ENCODE peak calls at places on chromosome 12, in nine cellular contexts. One of them, this sample, is unnamed.

GRCh38 chr12:127619869-127620769 is 646.9 kb upstream of the TMEM132C start:
- DNase-seq in NCI-H510A treated with DMSO at 0.1 percent for 48 hours: peak
- DNase-seq in A549: no peak
- DNase-seq in ovary: no peak
- DNase-seq in CD8-positive, alpha-beta T cell: no peak
- DNase-seq in SW 1271: no peak
- DNase-seq in H54: no peak
- DNase-seq in GM04503: no peak
- DNase-seq in naive thymus-derived CD8-positive, alpha-beta T cell: no peak
- DNase-seq in this sample: no peak

GRCh38 chr12:113049976-113050742 is 6.4 kb upstream of the DTX1 start:
- DNase-seq in GM04503: no peak
- DNase-seq in A549: peak
- DNase-seq in ovary: no peak
- DNase-seq in NCI-H510A treated with DMSO at 0.1 percent for 48 hours: peak
- DNase-seq in SW 1271: no peak
- DNase-seq in CD8-positive, alpha-beta T cell: no peak
- DNase-seq in H54: no peak
- DNase-seq in naive thymus-derived CD8-positive, alpha-beta T cell: no peak
- DNase-seq in this sample: no peak

GRCh38 chr12:26740991-26741390 is 92.0 kb downstream of the ITPR2 start:
- DNase-seq in naive thymus-derived CD8-positive, alpha-beta T cell: no peak
- DNase-seq in CD8-positive, alpha-beta T cell: no peak
- DNase-seq in ovary: no peak
- DNase-seq in H54: no peak
- DNase-seq in NCI-H510A treated with DMSO at 0.1 percent for 48 hours: peak
- DNase-seq in A549: no peak
- DNase-seq in GM04503: no peak
- DNase-seq in SW 1271: no peak
- DNase-seq in this sample: no peak

GRCh38 chr12:6148061-6148460 is 23.6 kb upstream of the VWF start:
- DNase-seq in naive thymus-derived CD8-positive, alpha-beta T cell: no peak
- DNase-seq in SW 1271: no peak
- DNase-seq in NCI-H510A treated with DMSO at 0.1 percent for 48 hours: no peak
- DNase-seq in A549: no peak
- DNase-seq in H54: no peak
- DNase-seq in CD8-positive, alpha-beta T cell: no peak
- DNase-seq in GM04503: no peak
- DNase-seq in ovary: no peak
- DNase-seq in this sample: no peak

GRCh38 chr12:5170894-5171293 is 127.2 kb downstream of the KCNA5 start:
- DNase-seq in A549: no peak
- DNase-seq in SW 1271: no peak
- DNase-seq in CD8-positive, alpha-beta T cell: no peak
- DNase-seq in naive thymus-derived CD8-positive, alpha-beta T cell: no peak
- DNase-seq in ovary: no peak
- DNase-seq in NCI-H510A treated with DMSO at 0.1 percent for 48 hours: no peak
- DNase-seq in GM04503: no peak
- DNase-seq in H54: no peak
- DNase-seq in this sample: no peak

GRCh38 chr12:55712154-55712553 is 3.7 kb upstream of the BLOC1S1 start:
- DNase-seq in SW 1271: no peak
- DNase-seq in NCI-H510A treated with DMSO at 0.1 percent for 48 hours: no peak
- DNase-seq in CD8-positive, alpha-beta T cell: no peak
- DNase-seq in naive thymus-derived CD8-positive, alpha-beta T cell: no peak
- DNase-seq in A549: no peak
- DNase-seq in GM04503: no peak
- DNase-seq in H54: no peak
- DNase-seq in ovary: no peak
- DNase-seq in this sample: no peak

GRCh38 chr12:50839032-50839431 is 3.7 kb upstream of the TMPRSS12 start:
- DNase-seq in H54: no peak
- DNase-seq in CD8-positive, alpha-beta T cell: no peak
- DNase-seq in SW 1271: no peak
- DNase-seq in ovary: no peak
- DNase-seq in GM04503: no peak
- DNase-seq in A549: no peak
- DNase-seq in naive thymus-derived CD8-positive, alpha-beta T cell: no peak
- DNase-seq in NCI-H510A treated with DMSO at 0.1 percent for 48 hours: no peak
- DNase-seq in this sample: no peak

GRCh38 chr12:103632554-103633216 is 45.6 kb downstream of the STAB2 start:
- DNase-seq in A549: peak
- DNase-seq in naive thymus-derived CD8-positive, alpha-beta T cell: no peak
- DNase-seq in ovary: no peak
- DNase-seq in GM04503: no peak
- DNase-seq in CD8-positive, alpha-beta T cell: no peak
- DNase-seq in H54: peak
- DNase-seq in NCI-H510A treated with DMSO at 0.1 percent for 48 hours: no peak
- DNase-seq in SW 1271: peak
- DNase-seq in this sample: no peak

GRCh38 chr12:121128908-121129704 is 3.6 kb upstream of the P2RX7 start:
- DNase-seq in naive thymus-derived CD8-positive, alpha-beta T cell: peak
- DNase-seq in H54: peak
- DNase-seq in CD8-positive, alpha-beta T cell: peak
- DNase-seq in ovary: peak
- DNase-seq in GM04503: no peak
- DNase-seq in A549: peak
- DNase-seq in SW 1271: no peak
- DNase-seq in NCI-H510A treated with DMSO at 0.1 percent for 48 hours: no peak
- DNase-seq in this sample: peak

GRCh38 chr12:53659011-53659551 is 16.8 kb downstream of the ATP5MC2 start:
- DNase-seq in NCI-H510A treated with DMSO at 0.1 percent for 48 hours: peak
- DNase-seq in SW 1271: no peak
- DNase-seq in CD8-positive, alpha-beta T cell: no peak
- DNase-seq in A549: peak
- DNase-seq in naive thymus-derived CD8-positive, alpha-beta T cell: no peak
- DNase-seq in H54: peak
- DNase-seq in ovary: peak
- DNase-seq in GM04503: no peak
- DNase-seq in this sample: no peak

GRCh38 chr12:132464820-132465219 is 25.1 kb upstream of the FBRSL1 start:
- DNase-seq in naive thymus-derived CD8-positive, alpha-beta T cell: no peak
- DNase-seq in A549: no peak
- DNase-seq in H54: no peak
- DNase-seq in ovary: no peak
- DNase-seq in GM04503: no peak
- DNase-seq in CD8-positive, alpha-beta T cell: no peak
- DNase-seq in NCI-H510A treated with DMSO at 0.1 percent for 48 hours: no peak
- DNase-seq in SW 1271: no peak
- DNase-seq in this sample: no peak

GRCh38 chr12:71981149-71981548 is 42.5 kb downstream of the TPH2 start:
- DNase-seq in NCI-H510A treated with DMSO at 0.1 percent for 48 hours: no peak
- DNase-seq in SW 1271: no peak
- DNase-seq in naive thymus-derived CD8-positive, alpha-beta T cell: no peak
- DNase-seq in GM04503: no peak
- DNase-seq in A549: no peak
- DNase-seq in CD8-positive, alpha-beta T cell: no peak
- DNase-seq in H54: no peak
- DNase-seq in ovary: no peak
- DNase-seq in this sample: no peak

GRCh38 chr12:51924551-51925399 is 17.5 kb downstream of the ACVRL1 start:
- DNase-seq in NCI-H510A treated with DMSO at 0.1 percent for 48 hours: no peak
- DNase-seq in SW 1271: no peak
- DNase-seq in H54: no peak
- DNase-seq in naive thymus-derived CD8-positive, alpha-beta T cell: no peak
- DNase-seq in GM04503: no peak
- DNase-seq in ovary: no peak
- DNase-seq in CD8-positive, alpha-beta T cell: no peak
- DNase-seq in A549: no peak
- DNase-seq in this sample: no peak

GRCh38 chr12:95790912-95791849 is 617 bp upstream of the NTN4 start:
- DNase-seq in SW 1271: no peak
- DNase-seq in NCI-H510A treated with DMSO at 0.1 percent for 48 hours: peak
- DNase-seq in naive thymus-derived CD8-positive, alpha-beta T cell: no peak
- DNase-seq in GM04503: no peak
- DNase-seq in ovary: peak
- DNase-seq in CD8-positive, alpha-beta T cell: peak
- DNase-seq in A549: peak
- DNase-seq in H54: no peak
- DNase-seq in this sample: peak

GRCh38 chr12:109111775-109112491 is 4.5 kb upstream of the ACACB start:
- DNase-seq in H54: no peak
- DNase-seq in CD8-positive, alpha-beta T cell: peak
- DNase-seq in ovary: peak
- DNase-seq in NCI-H510A treated with DMSO at 0.1 percent for 48 hours: peak
- DNase-seq in naive thymus-derived CD8-positive, alpha-beta T cell: peak
- DNase-seq in A549: peak
- DNase-seq in SW 1271: peak
- DNase-seq in GM04503: no peak
- DNase-seq in this sample: peak

GRCh38 chr12:106140223-106140986 is 1.7 kb upstream of the NUAK1 start:
- DNase-seq in CD8-positive, alpha-beta T cell: no peak
- DNase-seq in SW 1271: no peak
- DNase-seq in naive thymus-derived CD8-positive, alpha-beta T cell: no peak
- DNase-seq in NCI-H510A treated with DMSO at 0.1 percent for 48 hours: no peak
- DNase-seq in A549: no peak
- DNase-seq in H54: no peak
- DNase-seq in GM04503: no peak
- DNase-seq in ovary: no peak
- DNase-seq in this sample: no peak

GRCh38 chr12:100717733-100718067 is 76.9 kb upstream of the ANO4 start:
- DNase-seq in GM04503: no peak
- DNase-seq in H54: no peak
- DNase-seq in NCI-H510A treated with DMSO at 0.1 percent for 48 hours: no peak
- DNase-seq in ovary: no peak
- DNase-seq in naive thymus-derived CD8-positive, alpha-beta T cell: no peak
- DNase-seq in CD8-positive, alpha-beta T cell: no peak
- DNase-seq in A549: no peak
- DNase-seq in SW 1271: no peak
- DNase-seq in this sample: no peak